ENCODE peak calls at places on chromosome 14, in four cellular contexts. One of them, this sample, is unnamed.

GRCh38 chr14:99382781-99383456 is 97.7 kb downstream of the SETD3 start:
- DNase-seq in AG10803: no peak
- DNase-seq in neural crest cell: no peak
- DNase-seq in foreskin fibroblast: no peak
- DNase-seq in this sample: no peak

GRCh38 chr14:102917469-102918211 is 4.8 kb upstream of the AMN start:
- DNase-seq in AG10803: peak; percentile 25
- DNase-seq in neural crest cell: peak; percentile 57
- DNase-seq in foreskin fibroblast: no peak
- DNase-seq in this sample: peak; percentile 75

GRCh38 chr14:100547633-100548294 is 39.5 kb downstream of the BEGAIN start:
- DNase-seq in AG10803: peak; percentile 68
- DNase-seq in neural crest cell: no peak
- DNase-seq in foreskin fibroblast: peak; percentile 65
- DNase-seq in this sample: no peak

GRCh38 chr14:33618361-33619095 is 332.3 kb downstream of the EGLN3 start:
- DNase-seq in AG10803: no peak
- DNase-seq in neural crest cell: no peak
- DNase-seq in foreskin fibroblast: no peak
- DNase-seq in this sample: no peak

GRCh38 chr14:69281450-69282169 is 21.7 kb downstream of the GALNT16 start:
- DNase-seq in AG10803: no peak
- DNase-seq in neural crest cell: no peak
- DNase-seq in foreskin fibroblast: no peak
- DNase-seq in this sample: no peak

GRCh38 chr14:24411468-24412454 is 13.0 kb downstream of the NYNRIN start:
- DNase-seq in AG10803: peak; percentile 60
- DNase-seq in neural crest cell: no peak
- DNase-seq in foreskin fibroblast: no peak
- DNase-seq in this sample: peak; percentile 79

GRCh38 chr14:56524971-56525677 is 54.5 kb upstream of the TMEM260 start:
- DNase-seq in AG10803: no peak
- DNase-seq in neural crest cell: no peak
- DNase-seq in foreskin fibroblast: no peak
- DNase-seq in this sample: no peak

GRCh38 chr14:93520053-93520607 is 89.4 kb downstream of the UNC79 start:
- DNase-seq in AG10803: no peak
- DNase-seq in neural crest cell: no peak
- DNase-seq in foreskin fibroblast: no peak
- DNase-seq in this sample: no peak

GRCh38 chr14:57182760-57183503 is 85.8 kb downstream of the EXOC5 start:
- DNase-seq in AG10803: no peak
- DNase-seq in neural crest cell: no peak
- DNase-seq in foreskin fibroblast: no peak
- DNase-seq in this sample: peak; percentile 28

GRCh38 chr14:20460458-20461229 is 590 bp downstream of the PIP4P1 start:
- DNase-seq in AG10803: no peak
- DNase-seq in neural crest cell: no peak
- DNase-seq in foreskin fibroblast: no peak
- DNase-seq in this sample: no peak

GRCh38 chr14:22508150-22508457 is 80.9 kb downstream of the DAD1 start:
- DNase-seq in AG10803: no peak
- DNase-seq in neural crest cell: no peak
- DNase-seq in foreskin fibroblast: no peak
- DNase-seq in this sample: no peak

GRCh38 chr14:22508662-22509035 is 80.4 kb downstream of the DAD1 start:
- DNase-seq in AG10803: no peak
- DNase-seq in neural crest cell: no peak
- DNase-seq in foreskin fibroblast: no peak
- DNase-seq in this sample: no peak

GRCh38 chr14:22510527-22511110 is 78.4 kb downstream of the DAD1 start:
- DNase-seq in AG10803: peak; percentile 88
- DNase-seq in neural crest cell: no peak
- DNase-seq in foreskin fibroblast: no peak
- DNase-seq in this sample: no peak

GRCh38 chr14:22509751-22510300 is 79.2 kb downstream of the DAD1 start:
- DNase-seq in AG10803: no peak
- DNase-seq in neural crest cell: no peak
- DNase-seq in foreskin fibroblast: no peak
- DNase-seq in this sample: no peak

DNA sequence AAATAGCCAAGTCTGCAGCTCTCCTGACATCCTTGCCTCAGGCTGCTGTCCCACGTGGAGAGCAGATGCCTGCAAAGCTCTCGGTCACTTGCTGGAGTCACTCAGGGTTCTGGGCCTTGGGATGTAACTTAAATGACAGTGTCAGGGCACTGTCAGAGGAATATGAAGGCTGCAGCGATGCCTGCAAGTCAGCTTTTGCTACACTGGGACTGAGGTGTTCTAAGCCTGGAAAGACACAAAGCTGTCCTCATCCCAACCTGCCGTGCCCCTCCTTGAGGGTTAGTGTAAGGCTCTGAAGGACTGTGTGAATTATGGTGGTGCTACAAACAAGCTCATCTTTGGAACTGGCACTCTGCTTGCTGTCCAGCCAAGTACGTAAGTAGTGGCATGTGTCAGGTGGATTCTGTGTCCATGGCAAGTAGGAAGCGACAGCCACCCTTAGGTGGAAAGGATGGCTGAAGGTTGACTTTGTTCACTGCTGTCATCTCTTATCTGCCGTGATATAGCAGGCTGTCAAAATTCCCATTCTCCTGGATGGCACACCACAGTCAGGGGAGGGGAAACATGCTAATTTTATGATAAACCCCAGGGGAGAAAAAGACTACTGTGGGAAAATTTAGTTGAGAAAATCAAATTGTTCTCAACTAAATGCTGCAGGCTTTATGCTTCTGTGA is 79.9 kb downstream of the DAD1 start:
- DNase-seq in AG10803: no peak
- DNase-seq in neural crest cell: no peak
- DNase-seq in foreskin fibroblast: no peak
- DNase-seq in this sample: no peak
- TF ChIP-seq CTCF in AG10803: no peak
- TF ChIP-seq CTCF in neural crest cell: no peak
- TF ChIP-seq CTCF in foreskin fibroblast: no peak
- TF ChIP-seq CTCF in this sample: no peak

GRCh38 chr14:59570122-59570521 is 6.5 kb downstream of the CCDC175 start:
- DNase-seq in AG10803: no peak
- DNase-seq in neural crest cell: no peak
- DNase-seq in foreskin fibroblast: no peak
- DNase-seq in this sample: peak; percentile 11
- TF ChIP-seq CTCF in AG10803: no peak
- TF ChIP-seq CTCF in neural crest cell: no peak
- TF ChIP-seq CTCF in foreskin fibroblast: no peak
- TF ChIP-seq CTCF in this sample: peak; percentile 10

GRCh38 chr14:68084256-68084655 is 264.7 kb downstream of the RAD51B start:
- DNase-seq in AG10803: no peak
- DNase-seq in neural crest cell: no peak
- DNase-seq in foreskin fibroblast: peak; percentile 19
- DNase-seq in this sample: peak; percentile 44
- TF ChIP-seq CTCF in AG10803: peak; percentile 42
- TF ChIP-seq CTCF in neural crest cell: peak; percentile 34
- TF ChIP-seq CTCF in foreskin fibroblast: peak; percentile 18
- TF ChIP-seq CTCF in this sample: peak; percentile 15

DNA sequence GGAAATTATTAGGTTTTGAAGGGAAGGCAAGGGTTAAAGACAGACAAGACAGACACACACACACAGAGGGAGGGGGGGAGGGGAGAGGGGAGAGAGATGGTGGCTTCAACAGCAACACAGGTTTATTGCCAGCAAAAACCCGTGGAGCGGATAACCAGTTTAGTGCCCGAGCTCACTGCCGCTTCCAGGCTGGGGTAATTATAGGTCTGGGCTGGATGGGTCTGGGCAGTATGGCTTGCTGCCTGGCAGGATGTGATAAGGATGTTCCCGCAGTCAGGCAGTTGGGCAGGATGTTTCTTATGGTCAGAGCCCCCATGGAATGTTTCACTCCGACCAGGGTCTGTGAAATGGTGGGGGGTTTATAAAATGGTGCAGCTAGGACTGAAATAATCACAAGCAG is 4.4 kb upstream of the TDRD9 start:
- DNase-seq in AG10803: no peak
- DNase-seq in neural crest cell: no peak
- DNase-seq in foreskin fibroblast: no peak
- DNase-seq in this sample: no peak
- TF ChIP-seq CTCF in AG10803: no peak
- TF ChIP-seq CTCF in neural crest cell: no peak
- TF ChIP-seq CTCF in foreskin fibroblast: no peak
- TF ChIP-seq CTCF in this sample: no peak

This sample was measured in cardiac muscle cell.